ENCODE peak calls at places on chromosomes 6 and 20, in ten cellular contexts. F, N, A, M, G, C, U, H, K and T are unnamed samples.

GRCh38 chr6:157996201-157996712 is 14.6 kb downstream of the SYNJ2 start:
- DNase-seq in F (no peak), N (no peak), A (no peak), M (no peak), G (no peak), C (no peak), U (no peak), H (no peak), K (no peak), T (no peak)

GRCh38 chr20:21643417-21643816 is 62.0 kb upstream of the PAX1 start:
- DNase-seq in F (no peak), N (no peak), A (no peak), M (no peak), G (no peak), C (no peak), U (no peak), H (no peak), K (no peak), T (no peak)

GRCh38 chr20:38108438-38109024 is 56.5 kb downstream of the TGM2 start:
- DNase-seq in F (no peak), N (no peak), A (no peak), M (no peak), G (no peak), C (no peak), U (no peak), H (peak; percentile 68), K (no peak), T (no peak)

GRCh38 chr6:129635396-129636164 is 74.4 kb downstream of the ARHGAP18 start:
- DNase-seq in F (no peak), N (no peak), A (no peak), M (no peak), G (no peak), C (no peak), U (no peak), H (peak; percentile 54), K (no peak), T (no peak)

GRCh38 chr6:85403331-85404015 is 46.4 kb upstream of the NT5E start:
- DNase-seq in F (no peak), N (no peak), A (peak; percentile 50), M (no peak), G (no peak), C (no peak), U (peak; percentile 18), H (peak; percentile 91), K (no peak), T (no peak)

GRCh38 chr20:9408422-9409300 is 105.7 kb upstream of the LAMP5 start:
- DNase-seq in F (no peak), N (no peak), A (no peak), M (no peak), G (no peak), C (no peak), U (no peak), H (peak; percentile 71), K (no peak), T (no peak)

GRCh38 chr6:93177451-93177850 is 241.9 kb downstream of the EPHA7 start:
- DNase-seq in F (no peak), N (no peak), A (no peak), M (no peak), G (no peak), C (no peak), U (no peak), H (no peak), K (no peak), T (no peak)

GRCh38 chr6:137878810-137879285 is 11.8 kb downstream of the TNFAIP3 start:
- DNase-seq in F (peak; percentile 45), N (peak; percentile 49), A (no peak), M (no peak), G (no peak), C (peak; percentile 77), U (no peak), H (no peak), K (no peak), T (peak; percentile 55)

GRCh38 chr20:571754-572331 is 28.3 kb upstream of the CSNK2A1 start:
- DNase-seq in F (no peak), N (peak; percentile 54), A (no peak), M (no peak), G (peak; percentile 71), C (peak; percentile 94), U (no peak), H (peak; percentile 24), K (peak; percentile 55), T (peak; percentile 38)

GRCh38 chr20:62622178-62622876 is 20.0 kb upstream of the SLCO4A1 start:
- DNase-seq in F (no peak), N (no peak), A (no peak), M (no peak), G (no peak), C (peak; percentile 75), U (no peak), H (no peak), K (no peak), T (no peak)

GRCh38 chr20:62620624-62621023 is 21.7 kb upstream of the SLCO4A1 start:
- DNase-seq in F (no peak), N (no peak), A (no peak), M (no peak), G (no peak), C (peak; percentile 83), U (no peak), H (no peak), K (no peak), T (no peak)

GRCh38 chr20:62622877-62623487 is 19.3 kb upstream of the SLCO4A1 start:
- DNase-seq in F (no peak), N (no peak), A (no peak), M (no peak), G (no peak), C (peak; percentile 87), U (no peak), H (peak; percentile 16), K (no peak), T (peak; percentile 81)

GRCh38 chr20:62623488-62624324 is 18.6 kb upstream of the SLCO4A1 start:
- DNase-seq in F (peak; percentile 52), N (peak; percentile 97), A (peak; percentile 83), M (peak; percentile 59), G (peak; percentile 97), C (peak; percentile 99), U (peak; percentile 81), H (peak; percentile 89), K (peak; percentile 94), T (peak; percentile 95)

GRCh38 chr20:62621251-62622110 is 20.8 kb upstream of the SLCO4A1 start:
- DNase-seq in F (no peak), N (no peak), A (no peak), M (no peak), G (no peak), C (peak; percentile 91), U (no peak), H (no peak), K (no peak), T (peak; percentile 66)
- H3K4me1 ChIP-seq in F (peaks cover 37% of the 10 kb centered on the region), N (peaks cover 74% of the 10 kb centered on the region), A (peaks cover 42% of the 10 kb centered on the region), M (peaks cover 46% of the 10 kb centered on the region), G (peaks cover 19% of the 10 kb centered on the region), C (peaks cover 35% of the 10 kb centered on the region), U (peaks cover 39% of the 10 kb centered on the region), H (peaks cover 10% of the 10 kb centered on the region), K (peaks cover 12% of the 10 kb centered on the region), T (peaks cover 86% of the 10 kb centered on the region)

DNA sequence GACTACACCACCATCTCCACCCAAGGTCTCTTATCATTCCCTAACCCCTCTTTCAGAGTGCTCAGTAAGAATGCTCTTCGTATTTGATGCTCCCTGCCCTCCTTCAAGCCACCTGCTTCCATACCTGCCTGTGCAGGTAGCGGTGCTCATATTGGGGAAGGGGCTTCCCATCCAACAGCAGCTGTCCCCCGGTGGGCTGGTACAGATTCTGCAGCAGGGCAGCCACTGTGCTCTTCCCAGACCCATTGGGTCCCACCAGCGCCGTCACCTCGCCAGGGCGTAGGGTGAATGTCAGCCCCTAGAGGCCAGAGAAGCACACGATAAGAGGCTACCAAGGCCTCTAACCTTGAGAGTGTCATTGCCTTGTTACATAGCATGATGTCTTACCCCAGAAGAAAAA is 3.9 kb upstream of the PSMB8 start:
- DNase-seq in F (no peak), N (no peak), A (no peak), M (no peak), G (no peak), C (no peak), U (no peak), H (no peak), K (no peak), T (no peak)
- H3K4me1 ChIP-seq in F (peaks cover 72% of the 10 kb centered on the region), N (peaks cover 53% of the 10 kb centered on the region), A (peaks cover 9% of the 10 kb centered on the region), M (peaks cover 76% of the 10 kb centered on the region), G (peaks cover 18% of the 10 kb centered on the region), C (peaks cover 15% of the 10 kb centered on the region), U (peaks cover 2% of the 10 kb centered on the region), H (peaks cover 5% of the 10 kb centered on the region), K (no peaks in the 10 kb centered on the region), T (peaks cover 52% of the 10 kb centered on the region)

GRCh38 chr20:44112889-44113641 is 73.9 kb downstream of the JPH2 start:
- DNase-seq in F (no peak), N (no peak), A (no peak), M (no peak), G (no peak), C (no peak), U (no peak), H (no peak), K (no peak), T (no peak)

GRCh38 chr20:44113642-44113945 is 73.4 kb downstream of the JPH2 start:
- DNase-seq in F (no peak), N (no peak), A (no peak), M (no peak), G (no peak), C (no peak), U (no peak), H (no peak), K (no peak), T (no peak)

GRCh38 chr20:44115762-44116644 is 71.0 kb downstream of the JPH2 start:
- DNase-seq in F (no peak), N (no peak), A (no peak), M (no peak), G (no peak), C (no peak), U (no peak), H (no peak), K (no peak), T (no peak)

GRCh38 chr20:44114755-44115044 is 72.3 kb downstream of the JPH2 start:
- DNase-seq in F (no peak), N (no peak), A (no peak), M (no peak), G (no peak), C (no peak), U (no peak), H (no peak), K (no peak), T (peak; percentile 20)

GRCh38 chr20:44115181-44115580 is 71.8 kb downstream of the JPH2 start:
- DNase-seq in F (no peak), N (no peak), A (no peak), M (no peak), G (no peak), C (no peak), U (no peak), H (no peak), K (no peak), T (no peak)
- H3K4me1 ChIP-seq in F (no peaks in the 10 kb centered on the region), N (no peaks in the 10 kb centered on the region), A (no peaks in the 10 kb centered on the region), M (peaks cover 4% of the 10 kb centered on the region), G (no peaks in the 10 kb centered on the region), C (no peaks in the 10 kb centered on the region), U (peaks cover 21% of the 10 kb centered on the region), H (no peaks in the 10 kb centered on the region), K (no peaks in the 10 kb centered on the region), T (no peaks in the 10 kb centered on the region)

DNA sequence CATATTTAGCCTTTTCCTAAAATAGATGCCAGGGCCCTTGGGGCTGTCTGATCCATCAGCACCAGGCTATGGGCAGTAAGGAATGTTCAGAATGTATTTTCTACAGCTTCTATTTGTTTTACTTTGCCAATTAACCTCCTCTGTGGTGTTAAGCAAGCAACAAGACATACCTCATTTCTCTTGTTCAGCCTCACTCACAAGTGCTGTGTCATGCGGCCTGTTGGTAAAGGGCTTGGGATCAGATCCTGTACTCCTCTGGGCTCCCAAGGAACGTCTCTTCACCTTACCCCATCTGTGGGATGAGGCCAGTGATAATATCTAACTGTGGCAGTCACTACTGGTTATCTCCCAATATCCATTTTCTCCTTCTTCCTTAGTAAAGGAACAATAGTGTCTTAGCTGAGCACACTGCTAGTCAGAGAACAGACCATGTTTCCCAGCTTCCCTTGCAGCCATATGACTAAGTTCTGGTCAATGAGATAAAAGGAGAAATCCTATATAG is 7.0 kb upstream of the DSTN start:
- DNase-seq in F (no peak), N (peak; percentile 63), A (peak; percentile 83), M (no peak), G (no peak), C (no peak), U (no peak), H (peak; percentile 83), K (no peak), T (no peak)
- H3K4me1 ChIP-seq in F (no peaks in the 10 kb centered on the region), N (peaks cover 28% of the 10 kb centered on the region), A (peaks cover 63% of the 10 kb centered on the region), M (no peaks in the 10 kb centered on the region), G (no peaks in the 10 kb centered on the region), C (peaks cover 2% of the 10 kb centered on the region), U (peaks cover 2% of the 10 kb centered on the region), H (peaks cover 26% of the 10 kb centered on the region), K (peaks cover under 1% of the 10 kb centered on the region), T (peaks cover 30% of the 10 kb centered on the region)